ENCODE peak calls at places on chromosomes 5 and 9, in eight cellular contexts. One of them, this sample, is unnamed.

GRCh38 chr5:143562935-143563334 is 159.4 kb upstream of the NR3C1 start:
- DNase-seq in WERI-Rb-1: no peak
- DNase-seq in GM12865: no peak
- DNase-seq in right lobe of liver: peak
- DNase-seq in tibial artery: peak
- DNase-seq in epithelial cell of esophagus: peak
- DNase-seq in heart left ventricle: peak
- DNase-seq in upper lobe of right lung: no peak
- DNase-seq in this sample: no peak

GRCh38 chr5:170745481-170746061 is 38.0 kb upstream of the GABRP start:
- DNase-seq in WERI-Rb-1: no peak
- DNase-seq in GM12865: no peak
- DNase-seq in right lobe of liver: peak
- DNase-seq in tibial artery: no peak
- DNase-seq in epithelial cell of esophagus: peak
- DNase-seq in heart left ventricle: peak
- DNase-seq in upper lobe of right lung: no peak
- DNase-seq in this sample: no peak

GRCh38 chr9:128207076-128207731 is 4.0 kb downstream of the DNM1 start:
- DNase-seq in WERI-Rb-1: no peak
- DNase-seq in GM12865: no peak
- DNase-seq in right lobe of liver: no peak
- DNase-seq in tibial artery: no peak
- DNase-seq in epithelial cell of esophagus: no peak
- DNase-seq in heart left ventricle: no peak
- DNase-seq in upper lobe of right lung: no peak
- DNase-seq in this sample: no peak

GRCh38 chr5:93062548-93062947 is 518.5 kb downstream of the NR2F1-AS1 start:
- DNase-seq in WERI-Rb-1: peak
- DNase-seq in GM12865: peak
- DNase-seq in right lobe of liver: no peak
- DNase-seq in tibial artery: no peak
- DNase-seq in epithelial cell of esophagus: peak
- DNase-seq in heart left ventricle: no peak
- DNase-seq in upper lobe of right lung: no peak
- DNase-seq in this sample: no peak

GRCh38 chr9:87381050-87381711 is 116.5 kb upstream of the DAPK1 start:
- DNase-seq in WERI-Rb-1: no peak
- DNase-seq in GM12865: no peak
- DNase-seq in right lobe of liver: no peak
- DNase-seq in tibial artery: no peak
- DNase-seq in epithelial cell of esophagus: no peak
- DNase-seq in heart left ventricle: no peak
- DNase-seq in upper lobe of right lung: no peak
- DNase-seq in this sample: no peak

GRCh38 chr5:84870369-84870768 is 485.7 kb upstream of the EDIL3 start:
- DNase-seq in WERI-Rb-1: no peak
- DNase-seq in GM12865: no peak
- DNase-seq in right lobe of liver: no peak
- DNase-seq in tibial artery: no peak
- DNase-seq in epithelial cell of esophagus: no peak
- DNase-seq in heart left ventricle: no peak
- DNase-seq in upper lobe of right lung: no peak
- DNase-seq in this sample: no peak

GRCh38 chr9:130183133-130183762 is 11.0 kb downstream of the NCS1 start:
- DNase-seq in WERI-Rb-1: peak
- DNase-seq in GM12865: no peak
- DNase-seq in right lobe of liver: no peak
- DNase-seq in tibial artery: no peak
- DNase-seq in epithelial cell of esophagus: no peak
- DNase-seq in heart left ventricle: no peak
- DNase-seq in upper lobe of right lung: no peak
- DNase-seq in this sample: peak

GRCh38 chr5:58786035-58786434 is 203.2 kb downstream of the RAB3C start:
- DNase-seq in WERI-Rb-1: no peak
- DNase-seq in GM12865: no peak
- DNase-seq in right lobe of liver: no peak
- DNase-seq in tibial artery: no peak
- DNase-seq in epithelial cell of esophagus: no peak
- DNase-seq in heart left ventricle: no peak
- DNase-seq in upper lobe of right lung: no peak
- DNase-seq in this sample: no peak

GRCh38 chr9:131589124-131589711 is 43.9 kb downstream of the PRRT1B start:
- DNase-seq in WERI-Rb-1: no peak
- DNase-seq in GM12865: no peak
- DNase-seq in right lobe of liver: no peak
- DNase-seq in tibial artery: no peak
- DNase-seq in epithelial cell of esophagus: no peak
- DNase-seq in heart left ventricle: no peak
- DNase-seq in upper lobe of right lung: no peak
- DNase-seq in this sample: no peak

GRCh38 chr5:38323645-38324295 is 65.4 kb downstream of the EGFLAM start:
- DNase-seq in WERI-Rb-1: no peak
- DNase-seq in GM12865: no peak
- DNase-seq in right lobe of liver: no peak
- DNase-seq in tibial artery: no peak
- DNase-seq in epithelial cell of esophagus: peak
- DNase-seq in heart left ventricle: no peak
- DNase-seq in upper lobe of right lung: no peak
- DNase-seq in this sample: no peak

GRCh38 chr9:122307925-122308324 is 43.2 kb downstream of the MRRF start:
- DNase-seq in WERI-Rb-1: no peak
- DNase-seq in GM12865: no peak
- DNase-seq in right lobe of liver: no peak
- DNase-seq in tibial artery: no peak
- DNase-seq in epithelial cell of esophagus: peak
- DNase-seq in heart left ventricle: peak
- DNase-seq in upper lobe of right lung: no peak
- DNase-seq in this sample: no peak

GRCh38 chr5:38500861-38501260 is 55.6 kb downstream of the LIFR start:
- DNase-seq in WERI-Rb-1: no peak
- DNase-seq in GM12865: no peak
- DNase-seq in right lobe of liver: no peak
- DNase-seq in tibial artery: no peak
- DNase-seq in epithelial cell of esophagus: peak
- DNase-seq in heart left ventricle: no peak
- DNase-seq in upper lobe of right lung: no peak
- DNase-seq in this sample: peak

GRCh38 chr9:105672711-105673234 is 10.5 kb downstream of the TAL2 start:
- DNase-seq in WERI-Rb-1: no peak
- DNase-seq in GM12865: peak
- DNase-seq in right lobe of liver: no peak
- DNase-seq in tibial artery: no peak
- DNase-seq in epithelial cell of esophagus: no peak
- DNase-seq in heart left ventricle: no peak
- DNase-seq in upper lobe of right lung: no peak
- DNase-seq in this sample: no peak

GRCh38 chr5:53243403-53243802 is 133.8 kb upstream of the MOCS2 start:
- DNase-seq in WERI-Rb-1: no peak
- DNase-seq in GM12865: no peak
- DNase-seq in right lobe of liver: no peak
- DNase-seq in tibial artery: no peak
- DNase-seq in epithelial cell of esophagus: no peak
- DNase-seq in heart left ventricle: no peak
- DNase-seq in upper lobe of right lung: no peak
- DNase-seq in this sample: no peak
- TF ChIP-seq CTCF in WERI-Rb-1: no peak
- TF ChIP-seq CTCF in GM12865: no peak
- TF ChIP-seq CTCF in right lobe of liver: no peak
- TF ChIP-seq CTCF in tibial artery: no peak
- TF ChIP-seq CTCF in epithelial cell of esophagus: no peak
- TF ChIP-seq CTCF in heart left ventricle: no peak
- TF ChIP-seq CTCF in upper lobe of right lung: no peak
- TF ChIP-seq CTCF in this sample: no peak

DNA sequence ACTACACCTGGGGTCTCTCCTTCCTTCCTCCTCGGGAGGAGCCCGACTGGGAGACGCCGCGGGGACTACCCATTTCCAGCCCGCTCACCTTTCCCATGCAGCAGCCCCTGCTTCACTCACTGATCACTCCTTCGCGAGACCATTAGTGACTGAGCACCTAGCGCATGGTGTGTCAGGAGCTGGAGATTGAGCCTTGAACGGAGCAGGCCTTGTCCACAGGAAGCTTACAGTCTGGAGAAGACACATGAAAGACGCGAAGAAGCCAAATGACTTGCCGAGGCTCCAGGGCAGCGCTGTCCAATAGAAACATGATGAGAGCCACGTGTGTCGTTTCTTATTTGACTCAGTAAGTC is 283 bp upstream of the CFAP90 start:
- DNase-seq in WERI-Rb-1: no peak
- DNase-seq in GM12865: no peak
- DNase-seq in right lobe of liver: no peak
- DNase-seq in tibial artery: no peak
- DNase-seq in epithelial cell of esophagus: no peak
- DNase-seq in heart left ventricle: no peak
- DNase-seq in upper lobe of right lung: no peak
- DNase-seq in this sample: no peak
- H3K4me3 ChIP-seq in WERI-Rb-1: peak
- H3K4me3 ChIP-seq in GM12865: no peak
- H3K4me3 ChIP-seq in right lobe of liver: peak
- H3K4me3 ChIP-seq in tibial artery: peak
- H3K4me3 ChIP-seq in epithelial cell of esophagus: peak
- H3K4me3 ChIP-seq in heart left ventricle: peak
- H3K4me3 ChIP-seq in upper lobe of right lung: peak
- H3K4me3 ChIP-seq in this sample: peak

GRCh38 chr5:172633403-172633970 is 7.6 kb upstream of the NEURL1B start:
- DNase-seq in WERI-Rb-1: no peak
- DNase-seq in GM12865: no peak
- DNase-seq in right lobe of liver: no peak
- DNase-seq in tibial artery: no peak
- DNase-seq in epithelial cell of esophagus: no peak
- DNase-seq in heart left ventricle: no peak
- DNase-seq in upper lobe of right lung: no peak
- DNase-seq in this sample: no peak

GRCh38 chr5:172632346-172633092 is 8.5 kb upstream of the NEURL1B start:
- DNase-seq in WERI-Rb-1: no peak
- DNase-seq in GM12865: no peak
- DNase-seq in right lobe of liver: no peak
- DNase-seq in tibial artery: no peak
- DNase-seq in epithelial cell of esophagus: no peak
- DNase-seq in heart left ventricle: no peak
- DNase-seq in upper lobe of right lung: no peak
- DNase-seq in this sample: no peak

GRCh38 chr5:172636279-172637050 is 4.6 kb upstream of the NEURL1B start:
- DNase-seq in WERI-Rb-1: no peak
- DNase-seq in GM12865: no peak
- DNase-seq in right lobe of liver: no peak
- DNase-seq in tibial artery: no peak
- DNase-seq in epithelial cell of esophagus: no peak
- DNase-seq in heart left ventricle: no peak
- DNase-seq in upper lobe of right lung: no peak
- DNase-seq in this sample: no peak

GRCh38 chr5:172635038-172635437 is 6.0 kb upstream of the NEURL1B start:
- DNase-seq in WERI-Rb-1: no peak
- DNase-seq in GM12865: no peak
- DNase-seq in right lobe of liver: no peak
- DNase-seq in tibial artery: no peak
- DNase-seq in epithelial cell of esophagus: no peak
- DNase-seq in heart left ventricle: no peak
- DNase-seq in upper lobe of right lung: no peak
- DNase-seq in this sample: no peak

GRCh38 chr5:172634106-172634899 is 6.8 kb upstream of the NEURL1B start:
- DNase-seq in WERI-Rb-1: no peak
- DNase-seq in GM12865: no peak
- DNase-seq in right lobe of liver: no peak
- DNase-seq in tibial artery: no peak
- DNase-seq in epithelial cell of esophagus: no peak
- DNase-seq in heart left ventricle: no peak
- DNase-seq in upper lobe of right lung: no peak
- DNase-seq in this sample: no peak
- TF ChIP-seq CTCF in WERI-Rb-1: no peak
- TF ChIP-seq CTCF in GM12865: no peak
- TF ChIP-seq CTCF in right lobe of liver: no peak
- TF ChIP-seq CTCF in tibial artery: no peak
- TF ChIP-seq CTCF in epithelial cell of esophagus: no peak
- TF ChIP-seq CTCF in heart left ventricle: no peak
- TF ChIP-seq CTCF in upper lobe of right lung: no peak
- TF ChIP-seq CTCF in this sample: no peak

GRCh38 chr5:138726848-138727247 is 26.4 kb upstream of the CTNNA1 start:
- DNase-seq in WERI-Rb-1: no peak
- DNase-seq in GM12865: peak
- DNase-seq in right lobe of liver: no peak
- DNase-seq in tibial artery: no peak
- DNase-seq in epithelial cell of esophagus: no peak
- DNase-seq in heart left ventricle: no peak
- DNase-seq in upper lobe of right lung: no peak
- DNase-seq in this sample: no peak

GRCh38 chr5:138722518-138722917 is 30.7 kb upstream of the CTNNA1 start:
- DNase-seq in WERI-Rb-1: peak
- DNase-seq in GM12865: no peak
- DNase-seq in right lobe of liver: no peak
- DNase-seq in tibial artery: no peak
- DNase-seq in epithelial cell of esophagus: peak
- DNase-seq in heart left ventricle: no peak
- DNase-seq in upper lobe of right lung: no peak
- DNase-seq in this sample: no peak

GRCh38 chr5:138725885-138726457 is 27.3 kb upstream of the CTNNA1 start:
- DNase-seq in WERI-Rb-1: no peak
- DNase-seq in GM12865: no peak
- DNase-seq in right lobe of liver: peak
- DNase-seq in tibial artery: no peak
- DNase-seq in epithelial cell of esophagus: no peak
- DNase-seq in heart left ventricle: peak
- DNase-seq in upper lobe of right lung: no peak
- DNase-seq in this sample: no peak

GRCh38 chr5:138724470-138725146 is 28.6 kb upstream of the CTNNA1 start:
- DNase-seq in WERI-Rb-1: no peak
- DNase-seq in GM12865: no peak
- DNase-seq in right lobe of liver: no peak
- DNase-seq in tibial artery: peak
- DNase-seq in epithelial cell of esophagus: peak
- DNase-seq in heart left ventricle: peak
- DNase-seq in upper lobe of right lung: peak
- DNase-seq in this sample: no peak

DNA sequence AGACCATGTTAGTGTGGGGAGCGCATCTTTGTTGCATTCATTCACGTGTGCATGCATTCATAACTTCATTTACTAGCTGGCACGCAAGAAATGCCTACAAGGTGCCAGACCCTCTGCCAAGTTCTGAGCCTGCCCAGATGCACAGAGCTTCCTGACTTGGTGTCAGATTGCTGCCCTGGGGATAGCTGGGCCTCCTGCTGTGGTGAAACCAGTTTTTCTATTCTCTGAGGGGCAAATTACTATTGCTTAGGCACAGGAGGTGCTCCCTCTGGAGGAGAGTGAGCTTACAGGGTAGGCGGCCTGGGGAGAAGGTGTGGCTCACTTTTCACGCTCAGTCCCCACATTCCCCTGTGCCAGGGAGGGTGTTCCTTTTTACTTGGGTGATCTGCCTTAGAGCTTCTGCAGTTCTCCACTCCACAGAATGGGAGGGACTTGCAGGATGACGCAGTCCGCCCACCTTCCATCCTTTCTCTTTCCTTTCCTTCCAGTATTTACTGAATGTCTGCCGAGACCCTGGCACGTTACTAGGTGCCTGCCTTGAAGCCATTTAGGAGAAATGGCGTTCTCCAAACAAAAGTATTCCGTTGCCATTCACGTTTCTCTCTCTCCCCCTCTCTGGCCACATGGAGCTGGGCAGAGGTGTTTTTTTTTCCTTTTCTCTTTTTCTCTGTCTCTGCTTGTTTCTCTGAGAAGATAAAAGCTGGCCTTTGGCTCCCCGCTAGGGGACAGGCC is 27.9 kb upstream of the CTNNA1 start:
- DNase-seq in WERI-Rb-1: peak
- DNase-seq in GM12865: peak
- DNase-seq in right lobe of liver: no peak
- DNase-seq in tibial artery: no peak
- DNase-seq in epithelial cell of esophagus: peak
- DNase-seq in heart left ventricle: peak
- DNase-seq in upper lobe of right lung: no peak
- DNase-seq in this sample: peak
- H3K4me3 ChIP-seq in WERI-Rb-1: no peak
- H3K4me3 ChIP-seq in GM12865: no peak
- H3K4me3 ChIP-seq in right lobe of liver: no peak
- H3K4me3 ChIP-seq in tibial artery: no peak
- H3K4me3 ChIP-seq in epithelial cell of esophagus: no peak
- H3K4me3 ChIP-seq in heart left ventricle: peak
- H3K4me3 ChIP-seq in upper lobe of right lung: no peak
- H3K4me3 ChIP-seq in this sample: no peak